ENCODE peak calls at places on chromosome 20, in eight cellular contexts. K, W, Y, S, H, Z, B and V are unnamed samples.

GRCh38 chr20:672975-673604 is 2.5 kb downstream of the SCRT2 start:
- DNase-seq in B (no peak), K (no peak), H (no peak), W (no peak), Y (no peak), S (no peak), Z (no peak), V (peak; percentile 58)

GRCh38 chr20:59603176-59603575 is 1.2 kb upstream of the PHACTR3 start:
- DNase-seq in Z (no peak), S (no peak), Y (no peak), B (no peak), W (no peak), K (no peak), H (no peak), V (no peak)

GRCh38 chr20:41393705-41394066 is 27.1 kb upstream of the EMILIN3 start:
- DNase-seq in K (no peak), B (no peak), Y (peak; percentile 44), H (peak; percentile 24), Z (peak; percentile 30), S (no peak), W (no peak), V (no peak)

GRCh38 chr20:1225729-1226313 is at the start of gene RAD21L1:
- DNase-seq in W (peak; percentile 90), K (peak; percentile 56), B (peak; percentile 15), H (peak; percentile 80), Z (peak; percentile 68), S (peak; percentile 85), Y (peak; percentile 56), V (peak; percentile 82)

GRCh38 chr20:19407731-19408130 is 195.3 kb downstream of the SLC24A3 start:
- DNase-seq in K (no peak), W (no peak), B (no peak), S (no peak), Y (no peak), Z (no peak), H (no peak), V (peak; percentile 67)

GRCh38 chr20:63957690-63958441 is 1.6 kb upstream of the UCKL1 start:
- DNase-seq in H (no peak), Y (no peak), K (no peak), S (no peak), W (no peak), B (peak; percentile 77), Z (no peak), V (no peak)

GRCh38 chr20:63846128-63846771 is 15.0 kb upstream of the ABHD16B start:
- DNase-seq in B (no peak), W (no peak), K (peak; percentile 28), Z (peak; percentile 90), H (no peak), Y (no peak), S (peak; percentile 89), V (peak; percentile 90)

GRCh38 chr20:47355489-47356219 is 845 bp downstream of the ZMYND8 start:
- DNase-seq in W (peak; percentile 34), B (no peak), Z (no peak), K (peak; percentile 64), Y (no peak), H (peak; percentile 13), S (no peak), V (peak; percentile 42)

GRCh38 chr20:43243672-43244269 is 54.1 kb upstream of the PTPRT start:
- DNase-seq in Y (no peak), B (no peak), S (no peak), Z (no peak), H (no peak), W (no peak), K (no peak), V (peak; percentile 31)